ENCODE peak calls at places on chromosome 14, in ten cellular contexts. M is tibial artery; O is ascending aorta; A is lower lobe of right lung; V is K562; L is substantia nigra; D is CD8-positive, alpha-beta T cell; U is OCI-LY7; X is heart left ventricle; W is hepatocyte. Q is an unnamed sample.
A peak's percentile ranks its signal among the peaks of the same experiment; 100 is the strongest.

GRCh38 chr14:95265106-95266094 is 54.3 kb downstream of the CLMN start:
- DNase-seq in M (no peak), O (no peak), A (no peak), V (no peak), L (no peak), D (no peak), U (peak; percentile 90), X (no peak), W (peak; percentile 87), Q (peak; percentile 93)

GRCh38 chr14:93648440-93649168 is 139.7 kb downstream of the PRIMA1 start:
- DNase-seq in M (no peak), O (no peak), A (no peak), V (peak; percentile 4), L (no peak), D (no peak), U (peak; percentile 10), X (no peak), W (peak; percentile 55), Q (no peak)

GRCh38 chr14:68018598-68018997 is 199.0 kb downstream of the RAD51B start:
- DNase-seq in M (no peak), O (no peak), A (no peak), V (no peak), L (no peak), D (no peak), U (no peak), X (no peak), W (no peak), Q (no peak)

GRCh38 chr14:43052897-43053296 is 1446.2 kb downstream of the LRFN5 start:
- DNase-seq in M (no peak), O (no peak), A (no peak), V (no peak), L (no peak), D (no peak), U (no peak), X (no peak), W (no peak), Q (no peak)

GRCh38 chr14:91317381-91318313 is 73.1 kb upstream of the GPR68 start:
- DNase-seq in M (no peak), O (peak; percentile 32), A (peak; percentile 91), V (no peak), L (no peak), D (peak; percentile 81), U (peak; percentile 53), X (peak; percentile 94), W (no peak), Q (no peak)

GRCh38 chr14:80434574-80435321 is 223.4 kb upstream of the DIO2 start:
- DNase-seq in M (no peak), O (no peak), A (no peak), V (no peak), L (no peak), D (no peak), U (no peak), X (no peak), W (peak; percentile 7), Q (no peak)

GRCh38 chr14:34678735-34679134 is 35.7 kb downstream of the CFL2 start:
- DNase-seq in M (no peak), O (no peak), A (no peak), V (no peak), L (no peak), D (no peak), U (no peak), X (no peak), W (no peak), Q (no peak)

GRCh38 chr14:55579724-55580400 is at the start of gene KTN1:
- DNase-seq in M (peak; percentile 90), O (peak; percentile 24), A (peak; percentile 91), V (peak; percentile 80), L (peak; percentile 64), D (peak; percentile 84), U (peak; percentile 89), X (peak; percentile 92), W (peak; percentile 94), Q (peak; percentile 93)

GRCh38 chr14:88562831-88563686 is at the start of gene ZC3H14:
- DNase-seq in M (peak; percentile 90), O (peak; percentile 15), A (peak; percentile 87), V (peak; percentile 87), L (peak; percentile 73), D (peak; percentile 86), U (peak; percentile 90), X (peak; percentile 94), W (peak; percentile 94), Q (peak; percentile 92)

GRCh38 chr14:69767369-69767999 is 542 bp downstream of the SRSF5 start:
- DNase-seq in M (peak; percentile 94), O (peak; percentile 61), A (peak; percentile 95), V (peak; percentile 88), L (peak; percentile 86), D (peak; percentile 86), U (peak; percentile 93), X (peak; percentile 96), W (peak; percentile 96), Q (peak; percentile 96)

GRCh38 chr14:97065305-97066067 is 268.3 kb downstream of the VRK1 start:
- DNase-seq in M (no peak), O (no peak), A (no peak), V (no peak), L (no peak), D (no peak), U (no peak), X (no peak), W (no peak), Q (no peak)

GRCh38 chr14:94043111-94043755 is 17.1 kb downstream of the OTUB2 start:
- DNase-seq in M (no peak), O (no peak), A (no peak), V (no peak), L (no peak), D (no peak), U (no peak), X (no peak), W (no peak), Q (peak; percentile 40)

GRCh38 chr14:99643343-99643742 is 1.6 kb upstream of the HHIPL1 start:
- DNase-seq in M (no peak), O (no peak), A (no peak), V (no peak), L (no peak), D (no peak), U (no peak), X (no peak), W (no peak), Q (no peak)

GRCh38 chr14:99647407-99647806 is 2.5 kb downstream of the HHIPL1 start:
- DNase-seq in M (no peak), O (no peak), A (no peak), V (no peak), L (no peak), D (no peak), U (no peak), X (no peak), W (peak; percentile 26), Q (no peak)

GRCh38 chr14:99644035-99644587 is 818 bp upstream of the HHIPL1 start:
- DNase-seq in M (no peak), O (no peak), A (no peak), V (no peak), L (no peak), D (no peak), U (no peak), X (no peak), W (no peak), Q (no peak)

GRCh38 chr14:99644723-99645544 is at the start of gene HHIPL1:
- DNase-seq in M (no peak), O (no peak), A (no peak), V (no peak), L (no peak), D (no peak), U (no peak), X (no peak), W (peak; percentile 48), Q (peak; percentile 64)

DNA sequence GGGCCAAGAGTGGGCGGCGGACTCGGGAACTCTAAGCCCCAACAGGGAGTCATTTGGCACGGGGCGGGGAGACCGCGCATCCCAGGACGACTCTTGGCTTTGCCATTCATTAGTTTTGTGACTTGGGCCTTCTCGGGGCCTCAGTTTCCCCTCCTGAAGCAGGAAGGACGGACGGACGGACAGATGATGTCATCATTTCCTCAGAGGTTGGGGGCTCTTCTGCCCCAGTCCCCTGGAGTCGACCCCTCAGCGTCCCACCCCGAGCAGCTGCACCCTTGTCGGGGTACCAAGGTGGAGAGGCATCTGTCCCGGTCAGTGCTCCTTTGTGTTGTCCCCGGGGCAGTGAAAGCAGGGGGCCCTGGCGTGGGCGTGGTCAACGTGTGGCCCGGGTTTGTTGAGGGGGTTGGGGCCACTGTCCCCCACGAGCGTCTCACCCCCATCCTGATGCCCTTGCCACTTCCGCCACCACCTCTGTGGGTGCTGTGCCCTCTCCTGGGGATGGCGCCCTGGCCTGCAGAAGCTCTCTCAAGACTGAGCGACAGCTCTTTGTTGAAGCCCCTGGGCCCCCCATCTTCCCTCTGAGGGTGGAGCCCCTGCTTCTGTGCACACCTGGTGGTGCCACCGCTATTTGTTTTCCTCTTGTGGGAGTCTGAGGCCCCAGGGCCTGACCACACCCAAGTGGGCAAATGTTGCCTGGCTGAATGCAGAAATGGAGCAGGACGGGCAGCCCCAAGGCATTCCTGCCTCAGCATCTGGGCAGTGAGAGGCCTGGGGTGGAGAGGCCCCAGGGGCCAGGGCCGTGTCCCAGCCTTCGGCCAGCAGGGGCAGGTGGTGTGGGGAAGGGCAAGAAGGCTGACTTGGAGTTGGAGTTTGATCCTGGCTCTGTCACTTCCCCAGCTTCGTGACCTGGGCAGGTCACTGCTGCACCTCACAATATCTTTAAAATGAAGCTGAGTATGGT is 896 bp downstream of the HHIPL1 start:
- DNase-seq in M (no peak), O (no peak), A (no peak), V (no peak), L (no peak), D (no peak), U (no peak), X (no peak), W (no peak), Q (no peak)
- H3K27ac ChIP-seq in M (peak overlapping the region; percentile 33), O (no peak overlapping the region), A (no peak overlapping the region), V (no peak overlapping the region), L (no peak overlapping the region), D (no peak overlapping the region), U (no peak overlapping the region), X (peak overlapping the region; percentile 52), W (no peak overlapping the region), Q (no peak overlapping the region)

DNA sequence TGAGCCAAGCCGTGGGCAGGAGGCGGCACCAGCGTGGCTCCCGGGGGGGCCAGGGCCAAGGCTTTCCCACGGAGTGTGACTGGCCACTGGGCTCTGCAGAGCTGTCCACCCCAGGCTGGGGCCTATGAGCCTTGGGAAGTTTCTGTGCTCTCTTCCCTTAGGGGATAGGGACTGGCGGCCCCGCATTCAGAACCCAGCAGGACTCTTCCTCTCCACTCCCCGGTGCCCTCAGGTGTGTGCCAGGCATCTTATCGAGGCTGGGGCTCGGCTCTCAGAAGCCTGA is 17.8 kb upstream of the EIF2B2 start:
- DNase-seq in M (peak; percentile 94), O (no peak), A (no peak), V (no peak), L (no peak), D (no peak), U (no peak), X (no peak), W (no peak), Q (no peak)
- H3K27ac ChIP-seq in M (peak overlapping the region; percentile 80), O (peak overlapping the region; percentile 75), A (no peak overlapping the region), V (no peak overlapping the region), L (no peak overlapping the region), D (no peak overlapping the region), U (no peak overlapping the region), X (peak overlapping the region; percentile 47), W (no peak overlapping the region), Q (no peak overlapping the region)

GRCh38 chr14:22487941-22488340 is 101.1 kb downstream of the DAD1 start:
- DNase-seq in M (no peak), O (no peak), A (no peak), V (no peak), L (no peak), D (no peak), U (no peak), X (no peak), W (no peak), Q (peak; percentile 66)
- H3K27ac ChIP-seq in M (no peak overlapping the region), O (no peak overlapping the region), A (no peak overlapping the region), V (no peak overlapping the region), L (no peak overlapping the region), D (no peak overlapping the region), U (no peak overlapping the region), X (no peak overlapping the region), W (no peak overlapping the region), Q (no peak overlapping the region)

GRCh38 chr14:22843123-22843925 is 6.9 kb downstream of the MMP14 start:
- DNase-seq in M (peak; percentile 59), O (no peak), A (peak; percentile 37), V (no peak), L (no peak), D (no peak), U (no peak), X (no peak), W (no peak), Q (no peak)
- H3K27ac ChIP-seq in M (peak overlapping the region; percentile 92), O (peak overlapping the region; percentile 87), A (no peak overlapping the region), V (no peak overlapping the region), L (no peak overlapping the region), D (no peak overlapping the region), U (no peak overlapping the region), X (no peak overlapping the region), W (no peak overlapping the region), Q (no peak overlapping the region)